ENCODE peak calls at places on chromosomes 4 and X, in seven cellular contexts. One of them, this sample, is unnamed.
A peak's percentile ranks its signal among the peaks of the same experiment; 100 is the strongest.

GRCh38 chr4:1379351-1379781 is 26.9 kb downstream of the NKX1-1 start:
- DNase-seq in mesenchymal stem cell: no peak
- DNase-seq in left ventricle myocardium inferior: peak; percentile 7
- DNase-seq in omental fat pad: no peak
- DNase-seq in stimulated activated naive CD4-positive, alpha-beta T cell: no peak
- DNase-seq in stimulated activated naive CD8-positive, alpha-beta T cell treated with anti-CD3 and anti-CD28 coated beads, Interleukin-15, Interleukin-2, amounts not matched to agents 100 U/mL and 50 U/mL, for 24 hours: no peak
- DNase-seq in cardiac fibroblast: no peak
- DNase-seq in this sample: no peak

GRCh38 chr4:20253272-20253798 is 1.6 kb downstream of the SLIT2 start:
- DNase-seq in stimulated activated naive CD8-positive, alpha-beta T cell treated with anti-CD3 and anti-CD28 coated beads, Interleukin-15, Interleukin-2, amounts not matched to agents 100 U/mL and 50 U/mL, for 24 hours: no peak
- DNase-seq in left ventricle myocardium inferior: no peak
- DNase-seq in mesenchymal stem cell: peak; percentile 15
- DNase-seq in stimulated activated naive CD4-positive, alpha-beta T cell: no peak
- DNase-seq in omental fat pad: no peak
- DNase-seq in cardiac fibroblast: peak; percentile 20
- DNase-seq in this sample: no peak

GRCh38 chr4:98568896-98569663 is 89.3 kb downstream of the TSPAN5 start:
- DNase-seq in cardiac fibroblast: no peak
- DNase-seq in omental fat pad: no peak
- DNase-seq in mesenchymal stem cell: no peak
- DNase-seq in left ventricle myocardium inferior: no peak
- DNase-seq in stimulated activated naive CD8-positive, alpha-beta T cell treated with anti-CD3 and anti-CD28 coated beads, Interleukin-15, Interleukin-2, amounts not matched to agents 100 U/mL and 50 U/mL, for 24 hours: no peak
- DNase-seq in stimulated activated naive CD4-positive, alpha-beta T cell: no peak
- DNase-seq in this sample: no peak

GRCh38 chr4:52926575-52926974 is 64.5 kb downstream of the RASL11B start:
- DNase-seq in mesenchymal stem cell: no peak
- DNase-seq in stimulated activated naive CD8-positive, alpha-beta T cell treated with anti-CD3 and anti-CD28 coated beads, Interleukin-15, Interleukin-2, amounts not matched to agents 100 U/mL and 50 U/mL, for 24 hours: no peak
- DNase-seq in omental fat pad: no peak
- DNase-seq in left ventricle myocardium inferior: no peak
- DNase-seq in cardiac fibroblast: no peak
- DNase-seq in stimulated activated naive CD4-positive, alpha-beta T cell: no peak
- DNase-seq in this sample: no peak

GRCh38 chr4:182354867-182355266 is 111.7 kb downstream of the TENM3 start:
- DNase-seq in omental fat pad: no peak
- DNase-seq in stimulated activated naive CD4-positive, alpha-beta T cell: no peak
- DNase-seq in stimulated activated naive CD8-positive, alpha-beta T cell treated with anti-CD3 and anti-CD28 coated beads, Interleukin-15, Interleukin-2, amounts not matched to agents 100 U/mL and 50 U/mL, for 24 hours: no peak
- DNase-seq in cardiac fibroblast: peak; percentile 23
- DNase-seq in left ventricle myocardium inferior: no peak
- DNase-seq in mesenchymal stem cell: no peak
- DNase-seq in this sample: no peak

GRCh38 chrX:19684265-19684664 is 169.0 kb upstream of the MAP3K15 start:
- DNase-seq in stimulated activated naive CD4-positive, alpha-beta T cell: no peak
- DNase-seq in left ventricle myocardium inferior: no peak
- DNase-seq in stimulated activated naive CD8-positive, alpha-beta T cell treated with anti-CD3 and anti-CD28 coated beads, Interleukin-15, Interleukin-2, amounts not matched to agents 100 U/mL and 50 U/mL, for 24 hours: no peak
- DNase-seq in omental fat pad: no peak
- DNase-seq in cardiac fibroblast: no peak
- DNase-seq in mesenchymal stem cell: no peak
- DNase-seq in this sample: no peak

GRCh38 chrX:49912866-49913265 is 9.5 kb upstream of the CLCN5 start:
- DNase-seq in omental fat pad: no peak
- DNase-seq in left ventricle myocardium inferior: no peak
- DNase-seq in stimulated activated naive CD8-positive, alpha-beta T cell treated with anti-CD3 and anti-CD28 coated beads, Interleukin-15, Interleukin-2, amounts not matched to agents 100 U/mL and 50 U/mL, for 24 hours: no peak
- DNase-seq in cardiac fibroblast: no peak
- DNase-seq in mesenchymal stem cell: no peak
- DNase-seq in stimulated activated naive CD4-positive, alpha-beta T cell: no peak
- DNase-seq in this sample: no peak

GRCh38 chr4:104128850-104129213 is 365.9 kb downstream of the CXXC4 start:
- DNase-seq in stimulated activated naive CD4-positive, alpha-beta T cell: no peak
- DNase-seq in stimulated activated naive CD8-positive, alpha-beta T cell treated with anti-CD3 and anti-CD28 coated beads, Interleukin-15, Interleukin-2, amounts not matched to agents 100 U/mL and 50 U/mL, for 24 hours: no peak
- DNase-seq in cardiac fibroblast: no peak
- DNase-seq in mesenchymal stem cell: peak; percentile 22
- DNase-seq in omental fat pad: no peak
- DNase-seq in left ventricle myocardium inferior: no peak
- DNase-seq in this sample: no peak

GRCh38 chr4:82542642-82543041 is 19.1 kb downstream of the TMEM150C start:
- DNase-seq in stimulated activated naive CD8-positive, alpha-beta T cell treated with anti-CD3 and anti-CD28 coated beads, Interleukin-15, Interleukin-2, amounts not matched to agents 100 U/mL and 50 U/mL, for 24 hours: no peak
- DNase-seq in omental fat pad: no peak
- DNase-seq in cardiac fibroblast: no peak
- DNase-seq in stimulated activated naive CD4-positive, alpha-beta T cell: no peak
- DNase-seq in mesenchymal stem cell: no peak
- DNase-seq in left ventricle myocardium inferior: no peak
- DNase-seq in this sample: no peak

GRCh38 chrX:74492720-74493201 is 71.5 kb downstream of the SLC16A2 start:
- DNase-seq in omental fat pad: no peak
- DNase-seq in stimulated activated naive CD8-positive, alpha-beta T cell treated with anti-CD3 and anti-CD28 coated beads, Interleukin-15, Interleukin-2, amounts not matched to agents 100 U/mL and 50 U/mL, for 24 hours: peak; percentile 37
- DNase-seq in left ventricle myocardium inferior: no peak
- DNase-seq in mesenchymal stem cell: no peak
- DNase-seq in stimulated activated naive CD4-positive, alpha-beta T cell: no peak
- DNase-seq in cardiac fibroblast: no peak
- DNase-seq in this sample: no peak

GRCh38 chr4:176339936-176340761 is 20.4 kb downstream of the SPCS3 start:
- DNase-seq in omental fat pad: no peak
- DNase-seq in mesenchymal stem cell: no peak
- DNase-seq in left ventricle myocardium inferior: no peak
- DNase-seq in cardiac fibroblast: no peak
- DNase-seq in stimulated activated naive CD8-positive, alpha-beta T cell treated with anti-CD3 and anti-CD28 coated beads, Interleukin-15, Interleukin-2, amounts not matched to agents 100 U/mL and 50 U/mL, for 24 hours: no peak
- DNase-seq in stimulated activated naive CD4-positive, alpha-beta T cell: no peak
- DNase-seq in this sample: no peak

GRCh38 chr4:39446842-39447573 is 11.7 kb downstream of the RPL9 start:
- DNase-seq in stimulated activated naive CD4-positive, alpha-beta T cell: no peak
- DNase-seq in mesenchymal stem cell: peak; percentile 80
- DNase-seq in left ventricle myocardium inferior: peak; percentile 51
- DNase-seq in omental fat pad: no peak
- DNase-seq in stimulated activated naive CD8-positive, alpha-beta T cell treated with anti-CD3 and anti-CD28 coated beads, Interleukin-15, Interleukin-2, amounts not matched to agents 100 U/mL and 50 U/mL, for 24 hours: peak; percentile 57
- DNase-seq in cardiac fibroblast: peak; percentile 76
- DNase-seq in this sample: no peak

GRCh38 chrX:21838937-21839333 is 482 bp upstream of the MBTPS2 start:
- DNase-seq in left ventricle myocardium inferior: no peak
- DNase-seq in cardiac fibroblast: peak; percentile 53
- DNase-seq in omental fat pad: no peak
- DNase-seq in stimulated activated naive CD8-positive, alpha-beta T cell treated with anti-CD3 and anti-CD28 coated beads, Interleukin-15, Interleukin-2, amounts not matched to agents 100 U/mL and 50 U/mL, for 24 hours: no peak
- DNase-seq in mesenchymal stem cell: peak; percentile 40
- DNase-seq in stimulated activated naive CD4-positive, alpha-beta T cell: no peak
- DNase-seq in this sample: no peak

GRCh38 chr4:153407906-153408305 is 58.3 kb upstream of the TMEM131L start:
- DNase-seq in stimulated activated naive CD8-positive, alpha-beta T cell treated with anti-CD3 and anti-CD28 coated beads, Interleukin-15, Interleukin-2, amounts not matched to agents 100 U/mL and 50 U/mL, for 24 hours: no peak
- DNase-seq in left ventricle myocardium inferior: no peak
- DNase-seq in stimulated activated naive CD4-positive, alpha-beta T cell: no peak
- DNase-seq in omental fat pad: no peak
- DNase-seq in mesenchymal stem cell: no peak
- DNase-seq in cardiac fibroblast: no peak
- DNase-seq in this sample: no peak

GRCh38 chrX:148161661-148162060 is 180.5 kb downstream of the FMR1NB start:
- DNase-seq in omental fat pad: no peak
- DNase-seq in cardiac fibroblast: no peak
- DNase-seq in stimulated activated naive CD4-positive, alpha-beta T cell: no peak
- DNase-seq in mesenchymal stem cell: no peak
- DNase-seq in left ventricle myocardium inferior: no peak
- DNase-seq in stimulated activated naive CD8-positive, alpha-beta T cell treated with anti-CD3 and anti-CD28 coated beads, Interleukin-15, Interleukin-2, amounts not matched to agents 100 U/mL and 50 U/mL, for 24 hours: no peak
- DNase-seq in this sample: no peak

GRCh38 chr4:107603430-107603829 is 116.6 kb downstream of the PAPSS1 start:
- DNase-seq in stimulated activated naive CD8-positive, alpha-beta T cell treated with anti-CD3 and anti-CD28 coated beads, Interleukin-15, Interleukin-2, amounts not matched to agents 100 U/mL and 50 U/mL, for 24 hours: no peak
- DNase-seq in stimulated activated naive CD4-positive, alpha-beta T cell: no peak
- DNase-seq in cardiac fibroblast: no peak
- DNase-seq in mesenchymal stem cell: peak; percentile 46
- DNase-seq in omental fat pad: no peak
- DNase-seq in left ventricle myocardium inferior: no peak
- DNase-seq in this sample: no peak

GRCh38 chr4:130812117-130812765 is 1716.3 kb downstream of the C4orf33 start:
- DNase-seq in cardiac fibroblast: no peak
- DNase-seq in stimulated activated naive CD8-positive, alpha-beta T cell treated with anti-CD3 and anti-CD28 coated beads, Interleukin-15, Interleukin-2, amounts not matched to agents 100 U/mL and 50 U/mL, for 24 hours: no peak
- DNase-seq in left ventricle myocardium inferior: no peak
- DNase-seq in stimulated activated naive CD4-positive, alpha-beta T cell: no peak
- DNase-seq in omental fat pad: no peak
- DNase-seq in mesenchymal stem cell: no peak
- DNase-seq in this sample: no peak

GRCh38 chr4:163367651-163368050 is 24.0 kb downstream of the NPY5R start:
- DNase-seq in left ventricle myocardium inferior: no peak
- DNase-seq in stimulated activated naive CD4-positive, alpha-beta T cell: no peak
- DNase-seq in omental fat pad: no peak
- DNase-seq in stimulated activated naive CD8-positive, alpha-beta T cell treated with anti-CD3 and anti-CD28 coated beads, Interleukin-15, Interleukin-2, amounts not matched to agents 100 U/mL and 50 U/mL, for 24 hours: no peak
- DNase-seq in mesenchymal stem cell: peak; percentile 50
- DNase-seq in cardiac fibroblast: no peak
- DNase-seq in this sample: no peak

GRCh38 chr4:118322831-118323502 is 29.8 kb downstream of the PRSS12 start:
- DNase-seq in left ventricle myocardium inferior: no peak
- DNase-seq in cardiac fibroblast: no peak
- DNase-seq in mesenchymal stem cell: no peak
- DNase-seq in stimulated activated naive CD4-positive, alpha-beta T cell: no peak
- DNase-seq in omental fat pad: no peak
- DNase-seq in stimulated activated naive CD8-positive, alpha-beta T cell treated with anti-CD3 and anti-CD28 coated beads, Interleukin-15, Interleukin-2, amounts not matched to agents 100 U/mL and 50 U/mL, for 24 hours: no peak
- DNase-seq in this sample: no peak

GRCh38 chrX:50111762-50112161 is 89.0 kb downstream of the AKAP4 start:
- DNase-seq in cardiac fibroblast: peak; percentile 4
- DNase-seq in stimulated activated naive CD8-positive, alpha-beta T cell treated with anti-CD3 and anti-CD28 coated beads, Interleukin-15, Interleukin-2, amounts not matched to agents 100 U/mL and 50 U/mL, for 24 hours: no peak
- DNase-seq in stimulated activated naive CD4-positive, alpha-beta T cell: no peak
- DNase-seq in left ventricle myocardium inferior: no peak
- DNase-seq in mesenchymal stem cell: no peak
- DNase-seq in omental fat pad: no peak
- DNase-seq in this sample: no peak

GRCh38 chr4:83179205-83179604 is 64.7 kb upstream of the PLAC8 start:
- DNase-seq in left ventricle myocardium inferior: no peak
- DNase-seq in omental fat pad: no peak
- DNase-seq in stimulated activated naive CD8-positive, alpha-beta T cell treated with anti-CD3 and anti-CD28 coated beads, Interleukin-15, Interleukin-2, amounts not matched to agents 100 U/mL and 50 U/mL, for 24 hours: no peak
- DNase-seq in mesenchymal stem cell: no peak
- DNase-seq in stimulated activated naive CD4-positive, alpha-beta T cell: no peak
- DNase-seq in cardiac fibroblast: no peak
- DNase-seq in this sample: no peak

GRCh38 chr4:144709159-144709558 is 63.2 kb downstream of the HHIP start:
- DNase-seq in omental fat pad: no peak
- DNase-seq in mesenchymal stem cell: peak; percentile 21
- DNase-seq in left ventricle myocardium inferior: no peak
- DNase-seq in stimulated activated naive CD8-positive, alpha-beta T cell treated with anti-CD3 and anti-CD28 coated beads, Interleukin-15, Interleukin-2, amounts not matched to agents 100 U/mL and 50 U/mL, for 24 hours: no peak
- DNase-seq in stimulated activated naive CD4-positive, alpha-beta T cell: no peak
- DNase-seq in cardiac fibroblast: peak; percentile 46
- DNase-seq in this sample: peak; percentile 74

GRCh38 chrX:25524150-25524549 is 508.4 kb upstream of the ARX start:
- DNase-seq in stimulated activated naive CD8-positive, alpha-beta T cell treated with anti-CD3 and anti-CD28 coated beads, Interleukin-15, Interleukin-2, amounts not matched to agents 100 U/mL and 50 U/mL, for 24 hours: no peak
- DNase-seq in mesenchymal stem cell: no peak
- DNase-seq in omental fat pad: no peak
- DNase-seq in stimulated activated naive CD4-positive, alpha-beta T cell: no peak
- DNase-seq in left ventricle myocardium inferior: no peak
- DNase-seq in cardiac fibroblast: peak; percentile 58
- DNase-seq in this sample: peak; percentile 52

GRCh38 chr4:101367201-101367600 is 19.9 kb upstream of the PPP3CA start:
- DNase-seq in stimulated activated naive CD4-positive, alpha-beta T cell: no peak
- DNase-seq in mesenchymal stem cell: peak; percentile 80
- DNase-seq in cardiac fibroblast: peak; percentile 85
- DNase-seq in left ventricle myocardium inferior: no peak
- DNase-seq in omental fat pad: no peak
- DNase-seq in stimulated activated naive CD8-positive, alpha-beta T cell treated with anti-CD3 and anti-CD28 coated beads, Interleukin-15, Interleukin-2, amounts not matched to agents 100 U/mL and 50 U/mL, for 24 hours: no peak
- DNase-seq in this sample: no peak

GRCh38 chrX:17860811-17861495 is at the start of gene RAI2:
- DNase-seq in mesenchymal stem cell: no peak
- DNase-seq in stimulated activated naive CD4-positive, alpha-beta T cell: peak; percentile 5
- DNase-seq in omental fat pad: no peak
- DNase-seq in stimulated activated naive CD8-positive, alpha-beta T cell treated with anti-CD3 and anti-CD28 coated beads, Interleukin-15, Interleukin-2, amounts not matched to agents 100 U/mL and 50 U/mL, for 24 hours: peak; percentile 9
- DNase-seq in cardiac fibroblast: no peak
- DNase-seq in left ventricle myocardium inferior: peak; percentile 35
- DNase-seq in this sample: no peak

GRCh38 chr4:88927420-88927819 is 129.6 kb downstream of the FAM13A start:
- DNase-seq in stimulated activated naive CD8-positive, alpha-beta T cell treated with anti-CD3 and anti-CD28 coated beads, Interleukin-15, Interleukin-2, amounts not matched to agents 100 U/mL and 50 U/mL, for 24 hours: no peak
- DNase-seq in omental fat pad: no peak
- DNase-seq in mesenchymal stem cell: no peak
- DNase-seq in stimulated activated naive CD4-positive, alpha-beta T cell: no peak
- DNase-seq in cardiac fibroblast: no peak
- DNase-seq in left ventricle myocardium inferior: no peak
- DNase-seq in this sample: no peak

GRCh38 chr4:3419836-3420605 is 21.7 kb upstream of the HGFAC start:
- DNase-seq in mesenchymal stem cell: no peak
- DNase-seq in stimulated activated naive CD8-positive, alpha-beta T cell treated with anti-CD3 and anti-CD28 coated beads, Interleukin-15, Interleukin-2, amounts not matched to agents 100 U/mL and 50 U/mL, for 24 hours: no peak
- DNase-seq in omental fat pad: no peak
- DNase-seq in left ventricle myocardium inferior: peak; percentile 4
- DNase-seq in stimulated activated naive CD4-positive, alpha-beta T cell: no peak
- DNase-seq in cardiac fibroblast: no peak
- DNase-seq in this sample: no peak

This sample was measured in pulmonary artery endothelial cell.